ENCODE peak calls at places on chromosomes 16 and 17, in six cellular contexts. E is Caco-2; S is activated CD4-positive, alpha-beta T cell treated with anti-CD3 and anti-CD28 coated beads, Interleukin-2, amount 50 U/mL, for 1 hour; W is HS-5; D is caudate nucleus; J is right cardiac atrium. G is an unnamed sample.

GRCh38 chr17:56185491-56185890 is 32.2 kb downstream of the ANKFN1 start:
- DNase-seq in S (no peak), W (no peak), D (no peak), E (no peak), J (no peak), G (no peak)

GRCh38 chr17:35740997-35741931 is 9.8 kb downstream of the RASL10B start:
- DNase-seq in S (no peak), W (no peak), J (no peak), E (no peak), D (no peak), G (peak)

GRCh38 chr17:82569621-82570020 is 50.1 kb downstream of the FOXK2 start:
- DNase-seq in E (no peak), S (no peak), W (no peak), J (no peak), D (no peak), G (no peak)

GRCh38 chr17:10149573-10150399 is 48.6 kb downstream of the GAS7 start:
- DNase-seq in J (no peak), D (no peak), W (peak), E (no peak), S (no peak), G (no peak)

GRCh38 chr17:60089097-60089844 is 10.6 kb upstream of the HEATR6 start:
- DNase-seq in S (no peak), E (no peak), W (no peak), J (no peak), D (no peak), G (no peak)

GRCh38 chr16:85641776-85642176 is 28.7 kb downstream of the GSE1 start:
- DNase-seq in W (no peak), S (no peak), J (no peak), D (no peak), E (no peak), G (no peak)

GRCh38 chr16:75443301-75443700 is 10.0 kb upstream of the CFDP1 start:
- DNase-seq in D (no peak), E (no peak), J (no peak), W (no peak), S (no peak), G (no peak)

GRCh38 chr17:6868579-6868978 is 37.0 kb upstream of the TEKT1 start:
- DNase-seq in J (no peak), E (no peak), D (no peak), W (no peak), S (no peak), G (no peak)

GRCh38 chr17:45430738-45431530 is 1.7 kb downstream of the ARHGAP27 start:
- DNase-seq in J (peak), W (no peak), S (no peak), E (peak), D (no peak), G (no peak)

GRCh38 chr17:8393470-8394231 is 4.0 kb downstream of the RNF222 start:
- DNase-seq in W (no peak), D (no peak), J (peak), E (no peak), S (peak), G (no peak)

GRCh38 chr17:79455636-79456035 is 155.2 kb downstream of the RBFOX3 start:
- DNase-seq in E (no peak), J (peak), W (no peak), D (no peak), S (no peak), G (no peak)

GRCh38 chr16:3143189-3143588 is 8.4 kb downstream of the ZNF213 start:
- DNase-seq in D (no peak), E (no peak), W (no peak), J (no peak), S (no peak), G (no peak)

GRCh38 chr17:75227729-75228128 is 22.2 kb downstream of the NUP85 start:
- DNase-seq in J (no peak), W (no peak), D (no peak), S (no peak), E (no peak), G (no peak)

GRCh38 chr16:74700206-74701040 is at the start of gene MLKL:
- DNase-seq in D (no peak), J (peak), E (peak), W (peak), S (peak), G (no peak)

GRCh38 chr17:27236710-27237315 is 57.1 kb upstream of the WSB1 start:
- DNase-seq in J (peak), D (no peak), W (no peak), S (peak), E (peak), G (peak)

GRCh38 chr17:44070455-44071197 is at the start of gene G6PC3:
- DNase-seq in D (peak), S (peak), E (peak), J (peak), W (peak), G (peak)

GRCh38 chr16:16083421-16084156 is 134.2 kb downstream of the ABCC1 start:
- DNase-seq in D (no peak), W (no peak), E (no peak), J (no peak), S (no peak), G (no peak)

G was measured in nephron progenitor cell.